ENCODE peak calls at places on chromosomes 13 and 19, in six cellular contexts. G is K562, X is SK-N-SH, Y is H1, D is HCT116, Z is HepG2. A is an unnamed sample.

GRCh38 chr13:33935969-33936368 is 118.0 kb downstream of the RFC3 start:
- DNase-seq in G (no peak), X (no peak), D (no peak), Y (no peak), Z (no peak), A (no peak)

GRCh38 chr19:801861-802496 is 4.7 kb downstream of the PTBP1 start:
- DNase-seq in X (no peak), Z (no peak), G (peak), D (no peak), Y (no peak), A (peak)

GRCh38 chr19:4457654-4458406 is at the start of gene UBXN6:
- DNase-seq in D (peak), X (peak), Z (peak), Y (peak), G (peak), A (peak)

GRCh38 chr13:78254113-78254512 is 335.5 kb upstream of the EDNRB start:
- DNase-seq in X (no peak), D (no peak), Z (no peak), G (no peak), Y (no peak), A (no peak)

GRCh38 chr19:46181386-46181774 is 33.3 kb downstream of the IGFL2 start:
- DNase-seq in Z (no peak), G (no peak), Y (no peak), X (no peak), D (no peak), A (no peak)

GRCh38 chr13:74070065-74070464 is 64.1 kb downstream of the KLF12 start:
- DNase-seq in X (no peak), G (no peak), D (no peak), Z (no peak), Y (no peak), A (no peak)

GRCh38 chr13:31827707-31828106 is 88.4 kb downstream of the RXFP2 start:
- DNase-seq in X (no peak), Y (no peak), G (no peak), Z (no peak), D (no peak), A (no peak)

GRCh38 chr13:42022796-42023493 is 25.5 kb upstream of the DGKH start:
- DNase-seq in Z (no peak), G (no peak), Y (no peak), D (no peak), X (no peak), A (no peak)

GRCh38 chr13:106649495-106649894 is 81.6 kb upstream of the ARGLU1 start:
- DNase-seq in Y (no peak), X (no peak), G (no peak), D (no peak), Z (no peak), A (no peak)

GRCh38 chr19:16380314-16380695 is 55.7 kb downstream of the KLF2 start:
- DNase-seq in D (no peak), Y (no peak), X (no peak), Z (no peak), G (no peak), A (no peak)

GRCh38 chr13:51488212-51488611 is 35.4 kb upstream of the INTS6 start:
- DNase-seq in Y (no peak), G (no peak), Z (no peak), X (no peak), D (no peak), A (no peak)

GRCh38 chr19:6402834-6403608 is 10.1 kb upstream of the GTF2F1 start:
- DNase-seq in Y (no peak), D (no peak), Z (peak), X (no peak), G (no peak), A (no peak)

GRCh38 chr13:48783181-48783630 is 129.5 kb downstream of the CYSLTR2 start:
- DNase-seq in D (no peak), Y (no peak), Z (peak), X (no peak), G (no peak), A (no peak)

GRCh38 chr19:3857449-3858003 is 11.3 kb downstream of the ZFR2 start:
- DNase-seq in X (no peak), Y (no peak), G (no peak), D (no peak), Z (no peak), A (peak)

GRCh38 chr13:33017410-33017929 is 1.2 kb downstream of the KL start:
- DNase-seq in Y (no peak), D (no peak), X (no peak), Z (peak), G (peak), A (no peak)

GRCh38 chr13:74168263-74168675 is 34.1 kb upstream of the KLF12 start:
- DNase-seq in D (no peak), Y (no peak), X (no peak), Z (peak), G (no peak), A (no peak)

DNA sequence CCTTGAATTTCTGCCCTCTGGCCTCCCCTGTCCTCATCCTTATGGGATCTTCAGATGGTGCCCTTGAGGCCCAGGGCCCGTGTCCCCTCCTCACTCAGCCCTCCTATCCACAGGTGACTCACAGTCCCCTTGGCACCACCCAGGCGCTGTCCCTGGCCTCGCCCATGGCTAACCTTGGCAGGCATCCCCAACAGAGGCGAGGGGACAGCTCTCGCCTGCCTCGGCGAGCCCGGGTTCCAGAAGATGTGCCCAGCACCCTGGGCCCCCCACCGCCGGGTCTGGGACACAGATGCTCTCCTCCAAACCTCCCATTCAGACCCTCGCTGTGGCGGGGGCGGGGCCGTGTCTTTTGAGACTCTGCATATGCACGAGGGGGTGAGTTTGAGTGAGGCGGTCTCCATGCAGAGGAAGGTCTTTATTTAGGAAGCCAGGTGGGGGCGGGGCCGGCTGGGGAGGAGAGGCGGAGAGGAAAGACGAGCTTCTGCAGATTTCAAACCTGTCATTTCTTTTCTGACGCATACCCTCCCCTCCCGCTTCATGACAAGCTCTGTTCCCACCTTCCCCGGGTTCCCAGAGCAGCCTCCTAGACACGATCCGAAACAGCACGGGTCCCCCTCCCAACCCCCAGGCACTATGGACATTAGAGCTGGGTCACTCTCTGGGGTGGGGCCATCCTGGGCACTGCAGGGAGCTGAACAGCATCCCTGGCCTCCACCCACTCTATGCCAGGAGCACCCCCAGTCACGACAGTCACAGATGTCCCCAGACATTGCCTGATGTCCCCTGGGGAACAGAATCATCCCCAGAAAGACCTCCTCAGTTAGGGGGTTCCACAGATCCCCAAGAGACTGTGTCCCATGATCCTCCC is 48.5 kb downstream of the GNG7 start:
- DNase-seq in D (no peak), X (peak), Z (no peak), Y (peak), G (no peak), A (no peak)
- TF ChIP-seq JUND in D (no peak), X (no peak), Z (no peak), Y (no peak), G (no peak), A (no peak)

GRCh38 chr19:35154535-35155406 is at the start of gene FXYD5:
- DNase-seq in D (no peak), Z (no peak), X (peak), Y (peak), G (peak), A (no peak)
- TF ChIP-seq JUND in D (no peak), Z (no peak), X (no peak), Y (no peak), G (peak), A (no peak)

DNA sequence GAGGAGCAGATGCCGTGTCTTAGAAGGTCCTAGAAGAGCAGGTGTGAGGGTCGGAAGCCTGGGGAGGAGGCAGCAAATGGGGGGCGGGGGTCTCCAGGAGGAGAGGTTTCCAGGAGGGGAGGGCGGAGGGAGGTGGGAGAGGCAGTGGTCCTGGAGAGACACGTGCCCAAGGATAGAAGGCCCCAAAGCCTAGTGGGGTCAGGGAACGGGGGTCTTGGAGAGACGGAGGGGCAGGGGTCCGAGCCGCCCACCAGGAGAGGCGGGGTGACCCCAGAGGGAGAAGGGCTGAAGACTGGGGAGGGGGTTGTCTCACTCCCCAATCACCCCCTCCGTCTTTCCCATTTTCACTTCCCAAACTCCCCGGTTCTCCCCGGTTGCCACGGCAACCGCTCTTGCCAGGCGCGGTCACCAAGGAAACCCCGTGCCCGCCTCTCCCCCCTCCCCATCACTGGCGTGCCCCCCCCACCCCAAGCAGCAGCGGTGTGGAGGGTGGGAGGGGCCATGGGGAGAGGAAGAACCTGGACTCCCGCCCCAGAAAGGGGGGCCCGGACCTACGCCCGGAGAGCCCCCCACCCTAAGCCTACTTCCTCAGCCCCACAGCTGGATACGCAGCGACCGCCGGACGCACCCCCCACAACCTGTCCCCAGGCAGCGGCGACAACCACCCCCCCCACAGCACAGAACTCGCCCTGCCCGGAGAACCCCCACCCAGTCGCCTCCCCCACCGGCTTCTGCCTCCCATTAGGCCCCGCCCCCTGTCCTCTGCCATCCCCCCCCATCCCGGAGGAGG is 988 bp downstream of the LRRC4B start:
- DNase-seq in Z (no peak), X (peak), Y (peak), D (no peak), G (peak), A (peak)
- TF ChIP-seq JUND in Z (no peak), X (no peak), Y (no peak), D (no peak), G (no peak), A (no peak)

DNA sequence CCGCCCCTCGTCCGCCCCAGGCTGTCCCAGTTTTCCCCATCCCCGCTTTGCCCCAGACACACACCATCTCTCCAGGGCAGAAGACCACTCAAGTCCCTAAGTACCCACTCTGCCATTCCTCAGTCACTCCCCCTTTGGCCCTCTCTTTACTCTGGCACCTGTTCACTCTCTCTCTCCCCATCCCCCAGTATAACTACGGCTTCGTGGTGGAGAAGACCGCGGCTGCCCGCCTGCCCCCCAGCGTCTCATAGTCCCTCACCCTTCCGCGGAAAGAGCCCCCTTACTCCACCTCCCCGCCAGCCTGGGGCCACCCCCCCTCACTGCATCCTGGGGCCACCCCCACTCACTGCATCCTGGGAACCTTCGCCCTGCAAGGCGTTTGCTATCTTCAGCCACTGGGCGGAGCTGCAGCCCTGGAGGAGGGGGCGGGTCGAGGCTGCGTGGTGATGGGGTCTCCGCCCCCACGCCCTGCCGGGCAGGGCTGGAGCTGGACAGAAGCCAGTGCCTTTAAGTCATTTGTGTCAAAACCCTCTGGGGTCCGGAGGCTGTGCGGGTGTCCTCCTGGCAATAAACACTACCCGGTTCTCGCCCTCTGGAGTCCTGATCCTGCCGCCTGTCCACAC is 5.0 kb downstream of the MVB12A start:
- DNase-seq in D (no peak), X (peak), Y (peak), G (peak), Z (no peak), A (no peak)
- TF ChIP-seq JUND in D (no peak), X (no peak), Y (no peak), G (no peak), Z (no peak), A (no peak)